ENCODE peak calls at places on chromosomes 2 and 18, in seven cellular contexts. I is KBM-7; M is HFFc6; O is activated CD8-positive, alpha-beta T cell treated with anti-CD3 and anti-CD28 coated beads for 36 hours; L is left ventricle myocardium superior; B is WERI-Rb-1; S is cardiac muscle cell. K is an unnamed sample.

GRCh38 chr2:46264447-46264846 is 32.8 kb upstream of the EPAS1 start:
- DNase-seq in I (no peak), M (no peak), O (no peak), L (no peak), B (no peak), S (no peak), K (no peak)

GRCh38 chr2:203673933-203674332 is 32.5 kb upstream of the CD28 start:
- DNase-seq in I (peak; percentile 3), M (peak; percentile 6), O (peak; percentile 93), L (no peak), B (no peak), S (no peak), K (no peak)

GRCh38 chr2:232622563-232622962 is 10.8 kb upstream of the EFHD1 start:
- DNase-seq in I (no peak), M (no peak), O (no peak), L (no peak), B (no peak), S (no peak), K (no peak)

GRCh38 chr2:160367887-160368286 is 125.7 kb downstream of the RBMS1 start:
- DNase-seq in I (peak; percentile 63), M (peak; percentile 92), O (peak; percentile 52), L (no peak), B (no peak), S (peak; percentile 27), K (peak; percentile 86)

GRCh38 chr2:236935131-236935530 is 150.6 kb upstream of the COPS8 start:
- DNase-seq in I (no peak), M (no peak), O (no peak), L (no peak), B (no peak), S (no peak), K (no peak)

GRCh38 chr2:238045575-238045974 is 15.2 kb upstream of the SCLY start:
- DNase-seq in I (no peak), M (no peak), O (no peak), L (no peak), B (no peak), S (no peak), K (no peak)

GRCh38 chr2:225270053-225270452 is 129.5 kb upstream of the NYAP2 start:
- DNase-seq in I (no peak), M (no peak), O (no peak), L (no peak), B (no peak), S (no peak), K (no peak)

GRCh38 chr2:175832886-175833285 is 169.2 kb downstream of the LNPK start:
- DNase-seq in I (no peak), M (no peak), O (no peak), L (no peak), B (no peak), S (no peak), K (no peak)

GRCh38 chr2:70944291-70944690 is 8.6 kb downstream of the ATP6V1B1 start:
- DNase-seq in I (no peak), M (no peak), O (no peak), L (no peak), B (peak; percentile 5), S (no peak), K (no peak)

GRCh38 chr2:221407765-221408164 is 164.3 kb downstream of the EPHA4 start:
- DNase-seq in I (no peak), M (no peak), O (no peak), L (no peak), B (no peak), S (no peak), K (no peak)

GRCh38 chr2:220034356-220035121 is 407.1 kb downstream of the SLC4A3 start:
- DNase-seq in I (no peak), M (peak; percentile 31), O (no peak), L (no peak), B (no peak), S (no peak), K (peak; percentile 36)

GRCh38 chr2:68458962-68459361 is 8.1 kb downstream of the FBXO48 start:
- DNase-seq in I (no peak), M (peak; percentile 31), O (no peak), L (no peak), B (no peak), S (no peak), K (no peak)

GRCh38 chr2:37648316-37649011 is 23.0 kb downstream of the CDC42EP3 start:
- DNase-seq in I (peak; percentile 53), M (no peak), O (peak; percentile 68), L (peak; percentile 84), B (no peak), S (no peak), K (no peak)

GRCh38 chr2:189995679-189996078 is 66.8 kb downstream of the MSTN start:
- DNase-seq in I (no peak), M (no peak), O (no peak), L (no peak), B (no peak), S (no peak), K (no peak)

GRCh38 chr18:79077181-79077580 is 8.0 kb downstream of the ATP9B start:
- DNase-seq in I (no peak), M (no peak), O (no peak), L (no peak), B (no peak), S (no peak), K (no peak)

GRCh38 chr2:223269386-223269785 is 217.4 kb downstream of the KCNE4 start:
- DNase-seq in I (no peak), M (no peak), O (no peak), L (no peak), B (no peak), S (no peak), K (no peak)

GRCh38 chr2:85255456-85255812 is 72.4 kb downstream of the TGOLN2 start:
- DNase-seq in I (peak; percentile 35), M (no peak), O (no peak), L (no peak), B (no peak), S (no peak), K (no peak)

GRCh38 chr2:65554765-65555561 is 122.6 kb upstream of the SPRED2 start:
- DNase-seq in I (no peak), M (peak; percentile 45), O (peak; percentile 35), L (no peak), B (no peak), S (no peak), K (no peak)

GRCh38 chr2:239751719-239752355 is 273.3 kb downstream of the NDUFA10 start:
- DNase-seq in I (no peak), M (no peak), O (peak; percentile 77), L (peak; percentile 49), B (no peak), S (no peak), K (no peak)

GRCh38 chr2:8527676-8528075 is 154.2 kb upstream of the ID2 start:
- DNase-seq in I (no peak), M (no peak), O (no peak), L (no peak), B (no peak), S (no peak), K (no peak)

GRCh38 chr18:63098014-63098981 is 221.3 kb downstream of the BCL2 start:
- DNase-seq in I (peak; percentile 92), M (no peak), O (peak; percentile 84), L (no peak), B (no peak), S (no peak), K (no peak)